ENCODE peak calls at places on chromosomes 2 and 18, in four cellular contexts. One of them, this sample, is unnamed.

GRCh38 chr2:149561309-149561926 is 26.2 kb downstream of the MMADHC start:
- DNase-seq in BE2C: no peak
- DNase-seq in astrocyte of the spinal cord: peak
- DNase-seq in neural crest cell: peak
- DNase-seq in this sample: no peak

GRCh38 chr2:233142355-233142897 is 82.3 kb downstream of the INPP5D start:
- DNase-seq in BE2C: no peak
- DNase-seq in astrocyte of the spinal cord: no peak
- DNase-seq in neural crest cell: no peak
- DNase-seq in this sample: no peak

GRCh38 chr2:239663364-239663924 is 262.6 kb upstream of the HDAC4 start:
- DNase-seq in BE2C: no peak
- DNase-seq in astrocyte of the spinal cord: no peak
- DNase-seq in neural crest cell: no peak
- DNase-seq in this sample: no peak

GRCh38 chr2:29157131-29157530 is 41.9 kb downstream of the CLIP4 start:
- DNase-seq in BE2C: no peak
- DNase-seq in astrocyte of the spinal cord: no peak
- DNase-seq in neural crest cell: no peak
- DNase-seq in this sample: no peak

GRCh38 chr2:233443511-233444183 is 89.4 kb downstream of the DGKD start:
- DNase-seq in BE2C: peak
- DNase-seq in astrocyte of the spinal cord: peak
- DNase-seq in neural crest cell: peak
- DNase-seq in this sample: peak

GRCh38 chr2:219284501-219285347 is 5.6 kb downstream of the DNAJB2 start:
- DNase-seq in BE2C: no peak
- DNase-seq in astrocyte of the spinal cord: no peak
- DNase-seq in neural crest cell: no peak
- DNase-seq in this sample: no peak

GRCh38 chr2:201643216-201643651 is at the start of gene TMEM237:
- DNase-seq in BE2C: peak
- DNase-seq in astrocyte of the spinal cord: no peak
- DNase-seq in neural crest cell: peak
- DNase-seq in this sample: peak

GRCh38 chr2:30464544-30465170 is 17.6 kb downstream of the LCLAT1 start:
- DNase-seq in BE2C: no peak
- DNase-seq in astrocyte of the spinal cord: no peak
- DNase-seq in neural crest cell: no peak
- DNase-seq in this sample: no peak

GRCh38 chr18:43772907-43773306 is 495.6 kb upstream of the SYT4 start:
- DNase-seq in BE2C: no peak
- DNase-seq in astrocyte of the spinal cord: no peak
- DNase-seq in neural crest cell: no peak
- DNase-seq in this sample: no peak

GRCh38 chr2:41847744-41848441 is 199.9 kb upstream of the PKDCC start:
- DNase-seq in BE2C: no peak
- DNase-seq in astrocyte of the spinal cord: no peak
- DNase-seq in neural crest cell: no peak
- DNase-seq in this sample: no peak

GRCh38 chr2:16629044-16629443 is 36.6 kb downstream of the CYRIA start:
- DNase-seq in BE2C: no peak
- DNase-seq in astrocyte of the spinal cord: no peak
- DNase-seq in neural crest cell: no peak
- DNase-seq in this sample: peak

GRCh38 chr2:21291281-21291825 is 167.6 kb downstream of the TDRD15 start:
- DNase-seq in BE2C: no peak
- DNase-seq in astrocyte of the spinal cord: no peak
- DNase-seq in neural crest cell: no peak
- DNase-seq in this sample: no peak

This sample was measured in SJCRH30.